ENCODE peak calls at places on chromosomes 16 and 17, in five cellular contexts. Z is H1, O is GM12878, M is HCT116, F is HepG2. E is an unnamed sample.

GRCh38 chr17:40646791-40647548 is 648 bp downstream of the SMARCE1 start:
- DNase-seq in O (no peak), M (peak), F (peak), Z (no peak), E (peak)

GRCh38 chr16:2809149-2809760 is 7.8 kb upstream of the PRSS21 start:
- DNase-seq in O (no peak), Z (no peak), F (no peak), M (no peak), E (no peak)

GRCh38 chr17:49746791-49747490 is 17.0 kb downstream of the FAM117A start:
- DNase-seq in Z (no peak), F (no peak), O (peak), M (no peak), E (no peak)

GRCh38 chr17:42403150-42403549 is 14.9 kb upstream of the STAT3 start:
- DNase-seq in O (no peak), Z (no peak), M (no peak), F (no peak), E (peak)

GRCh38 chr16:1870365-1871082 is 1.4 kb downstream of the MEIOB start:
- DNase-seq in O (no peak), M (peak), Z (no peak), F (peak), E (no peak)

GRCh38 chr16:57781741-57782606 is 20.3 kb downstream of the KIFC3 start:
- DNase-seq in Z (no peak), M (no peak), O (no peak), F (peak), E (no peak)

GRCh38 chr17:38550661-38551060 is 55.1 kb downstream of the SRCIN1 start:
- DNase-seq in M (no peak), O (no peak), Z (no peak), F (no peak), E (no peak)

GRCh38 chr17:80996422-80997305 is 5.0 kb downstream of the CHMP6 start:
- DNase-seq in O (no peak), M (no peak), F (no peak), Z (no peak), E (peak)

GRCh38 chr17:77772461-77772897 is 186.0 kb upstream of the TNRC6C start:
- DNase-seq in Z (peak), O (no peak), M (peak), F (peak), E (peak)

GRCh38 chr16:8904018-8904430 is 21.9 kb downstream of the LITAFD start:
- DNase-seq in F (no peak), Z (no peak), M (no peak), O (no peak), E (no peak)

GRCh38 chr17:58189436-58190146 is 2.9 kb upstream of the EPX start:
- DNase-seq in O (no peak), F (no peak), Z (no peak), M (peak), E (peak)

GRCh38 chr16:84650062-84650991 is 2.0 kb downstream of the KLHL36 start:
- DNase-seq in O (no peak), F (peak), M (no peak), Z (no peak), E (no peak)

GRCh38 chr17:1714980-1715802 is 5.0 kb upstream of the TLCD2 start:
- DNase-seq in O (no peak), M (peak), F (peak), Z (no peak), E (peak)

GRCh38 chr16:83802135-83802534 is 5.6 kb upstream of the HSBP1 start:
- DNase-seq in Z (no peak), F (no peak), O (no peak), M (no peak), E (no peak)

GRCh38 chr17:1180958-1181768 is 1.4 kb upstream of the ABR start:
- DNase-seq in M (no peak), O (no peak), F (no peak), Z (no peak), E (no peak)

GRCh38 chr17:73754886-73755285 is 110.6 kb upstream of the SDK2 start:
- DNase-seq in O (no peak), Z (no peak), M (no peak), F (no peak), E (no peak)

GRCh38 chr17:73757324-73757942 is 113.2 kb upstream of the SDK2 start:
- DNase-seq in F (no peak), Z (no peak), M (no peak), O (no peak), E (no peak)

GRCh38 chr17:73759324-73760185 is 115.3 kb upstream of the SDK2 start:
- DNase-seq in F (no peak), Z (no peak), O (no peak), M (no peak), E (no peak)

GRCh38 chr17:73758245-73758644 is 114.0 kb upstream of the SDK2 start:
- DNase-seq in M (no peak), O (no peak), F (no peak), Z (no peak), E (no peak)

DNA sequence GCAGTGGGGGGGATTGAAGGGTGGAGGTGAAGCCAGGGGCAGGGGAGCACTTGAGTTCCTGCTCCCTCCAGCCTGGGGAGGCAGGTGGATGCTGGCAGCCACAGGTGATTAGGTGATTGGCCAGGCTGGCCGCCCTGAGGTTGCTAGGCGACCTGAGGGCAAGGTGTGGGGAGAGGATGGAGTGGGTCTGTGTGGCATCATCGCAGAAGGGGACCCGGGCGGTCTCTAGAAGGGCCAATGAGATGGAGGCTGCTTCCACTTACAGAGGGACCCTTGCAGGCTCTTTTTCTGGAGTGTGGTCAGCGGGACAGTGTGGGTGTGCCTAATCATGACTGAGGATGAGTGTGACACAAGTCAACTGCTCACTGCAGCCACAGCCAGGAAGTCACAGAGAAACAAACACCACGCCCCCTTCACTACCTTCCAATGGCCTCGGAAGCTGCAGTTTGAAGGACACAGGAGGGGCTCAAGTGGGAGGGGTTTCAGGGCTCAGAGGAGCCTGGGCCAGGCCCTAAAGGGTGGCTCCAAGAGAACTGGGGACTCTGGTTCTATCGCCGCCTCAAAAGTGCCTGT is 116.0 kb upstream of the SDK2 start:
- DNase-seq in O (no peak), Z (no peak), F (no peak), M (no peak), E (no peak)
- TF ChIP-seq RAD21 in O (no peak), Z (no peak), F (no peak), M (no peak), E (no peak)

DNA sequence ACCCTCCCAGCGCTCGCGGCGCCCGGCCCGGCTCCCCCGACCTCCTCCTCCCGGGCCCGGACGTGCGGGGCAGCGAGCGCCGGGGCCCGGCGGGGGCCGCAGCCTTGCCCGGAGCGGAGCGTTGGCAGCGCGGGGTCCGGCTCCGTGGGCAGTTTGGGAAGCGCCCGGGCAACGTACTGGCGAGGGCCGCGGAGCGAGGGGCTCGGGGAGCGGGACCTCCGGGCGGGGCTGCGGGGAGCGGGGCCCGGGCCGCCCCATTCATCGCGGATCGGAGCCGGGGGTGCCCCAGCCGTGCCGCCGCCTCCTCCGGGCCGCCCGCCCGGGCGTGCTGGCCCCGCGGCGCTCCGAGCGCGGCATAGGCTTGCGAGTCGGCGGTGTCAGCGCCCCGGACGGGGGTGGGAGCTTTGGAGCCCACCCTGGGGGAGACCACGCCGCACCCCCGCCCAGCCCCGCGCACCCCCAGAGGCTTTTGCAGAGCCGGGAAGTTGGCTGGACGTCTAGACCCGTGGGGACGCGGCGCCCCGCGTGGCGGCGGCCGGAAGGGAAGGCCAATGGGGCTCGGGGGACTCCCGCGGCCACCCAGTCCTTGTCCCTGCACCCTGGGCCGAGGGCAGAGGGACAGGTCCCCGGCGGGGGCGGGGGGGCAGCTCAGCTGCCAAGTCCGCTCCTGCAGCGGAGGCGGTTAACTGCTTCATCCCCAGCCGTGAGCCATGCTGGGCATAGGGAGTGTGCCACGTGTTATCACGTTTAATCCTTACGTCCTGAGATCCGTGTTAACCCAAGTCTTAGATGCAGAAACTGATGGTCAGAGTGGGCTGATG is 852 bp downstream of the ZNF469 start:
- DNase-seq in Z (no peak), O (no peak), M (peak), F (no peak), E (no peak)
- TF ChIP-seq EZH2 in Z (peak), O (no peak), M (no peak), F (peak), E (no peak)

GRCh38 chr17:74842599-74843351 is 16.9 kb downstream of the GRIN2C start:
- DNase-seq in M (peak), Z (no peak), O (no peak), F (peak), E (peak)
- TF ChIP-seq RAD21 in M (no peak), Z (peak), O (no peak), F (peak), E (peak)

DNA sequence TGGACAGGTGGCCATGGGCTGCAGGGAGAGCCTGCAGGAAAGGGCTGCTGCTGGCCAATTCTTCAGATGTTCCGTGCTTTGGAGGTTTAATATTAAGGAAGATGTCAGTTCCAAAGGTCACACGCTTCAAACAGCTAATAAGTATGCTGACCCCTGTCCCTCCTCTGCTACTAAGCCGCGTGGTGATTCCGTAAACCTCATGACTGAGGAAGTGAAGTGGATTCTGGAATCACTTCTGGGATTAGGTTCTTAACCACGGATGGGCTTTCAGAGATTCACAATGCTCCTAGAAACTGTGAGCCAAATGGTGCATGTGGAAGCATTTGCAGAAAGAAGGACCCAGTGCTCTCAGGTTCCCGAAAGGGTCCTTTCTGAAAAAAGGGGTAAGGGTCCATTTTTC is 28.5 kb upstream of the ERN1 start:
- DNase-seq in F (no peak), M (no peak), Z (no peak), O (no peak), E (no peak)
- TF ChIP-seq EZH2 in F (no peak), M (no peak), Z (no peak), O (no peak), E (no peak)

GRCh38 chr17:48053758-48054237 is 5.6 kb downstream of the NFE2L1 start:
- DNase-seq in M (no peak), O (no peak), F (no peak), Z (no peak), E (no peak)
- TF ChIP-seq RAD21 in M (no peak), O (no peak), F (no peak), Z (no peak), E (no peak)

GRCh38 chr17:70479779-70480178 is 310.4 kb downstream of the KCNJ2 start:
- DNase-seq in F (no peak), M (no peak), Z (no peak), O (no peak), E (no peak)
- TF ChIP-seq EZH2 in F (no peak), M (no peak), Z (no peak), O (no peak), E (no peak)

GRCh38 chr17:12667299-12667958 is 1.7 kb downstream of the MYOCD start:
- DNase-seq in Z (peak), F (peak), M (peak), O (no peak), E (no peak)
- TF ChIP-seq RAD21 in Z (peak), F (peak), M (peak), O (peak), E (peak)

DNA sequence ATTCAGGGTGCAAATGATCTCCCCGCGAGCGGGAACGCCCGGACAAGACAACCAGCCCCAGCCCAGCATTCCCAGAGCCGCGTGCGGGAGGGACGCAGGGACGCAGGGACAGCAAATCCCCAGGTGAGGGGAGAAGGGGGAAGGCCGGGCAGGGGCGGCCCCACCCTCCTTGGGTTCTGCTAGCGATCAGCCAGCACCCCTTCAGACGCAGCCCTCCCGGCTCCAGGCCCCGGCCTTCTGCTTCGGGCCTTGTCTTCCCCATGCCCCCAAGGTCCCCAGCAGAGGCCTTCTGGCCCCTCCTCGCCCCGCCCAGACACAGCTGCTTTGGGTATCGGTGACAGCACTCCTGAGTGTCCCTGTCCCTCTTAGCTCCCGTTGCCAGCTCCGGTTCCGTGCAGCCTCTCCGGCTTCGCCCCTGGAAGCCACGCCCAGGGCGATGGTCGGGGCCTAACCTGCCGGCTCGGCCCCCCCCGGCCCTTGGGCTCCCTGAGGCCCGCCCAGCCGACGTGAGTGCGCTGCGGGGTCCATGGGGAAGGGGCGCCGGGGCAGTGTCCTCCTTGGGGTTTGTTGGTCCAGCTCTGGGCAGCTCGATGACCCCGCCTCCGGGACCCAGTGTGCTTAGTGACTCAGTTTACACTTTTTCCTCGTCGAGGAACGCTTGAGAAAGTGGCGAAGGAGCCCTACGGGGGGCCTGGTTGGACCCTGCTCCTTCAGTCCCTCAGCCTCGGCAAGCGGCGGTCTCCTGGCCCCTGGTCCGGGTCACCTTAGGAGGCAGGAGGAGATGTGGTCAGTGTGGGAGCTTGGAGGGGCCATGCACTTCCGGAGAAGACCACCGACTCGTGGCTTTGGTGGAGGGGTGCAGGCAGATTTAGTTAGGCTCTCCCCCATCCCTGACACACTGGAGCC is 50.5 kb upstream of the AMZ2 start:
- DNase-seq in Z (no peak), M (no peak), F (no peak), O (no peak), E (peak)
- TF ChIP-seq EZH2 in Z (peak), M (no peak), F (no peak), O (no peak), E (no peak)

E was measured in K562.